ENCODE peak calls at places on chromosome 3, in seven cellular contexts. One of them, this sample, is unnamed.

GRCh38 chr3:69724722-69725435 is 14.4 kb upstream of the MITF start:
- DNase-seq in neuronal stem cell: no peak
- DNase-seq in mesendoderm: peak
- DNase-seq in H9: no peak
- DNase-seq in H1: no peak
- DNase-seq in IMR-90: no peak
- DNase-seq in trophoblast cell: peak
- DNase-seq in this sample: peak

GRCh38 chr3:71862374-71863145 is 77.6 kb upstream of the PROK2 start:
- DNase-seq in neuronal stem cell: no peak
- DNase-seq in mesendoderm: no peak
- DNase-seq in H9: no peak
- DNase-seq in H1: no peak
- DNase-seq in IMR-90: no peak
- DNase-seq in trophoblast cell: peak
- DNase-seq in this sample: no peak

GRCh38 chr3:57755368-57756021 is 614 bp upstream of the SLMAP start:
- DNase-seq in neuronal stem cell: no peak
- DNase-seq in mesendoderm: peak
- DNase-seq in H9: no peak
- DNase-seq in H1: no peak
- DNase-seq in IMR-90: peak
- DNase-seq in trophoblast cell: peak
- DNase-seq in this sample: no peak

GRCh38 chr3:39558775-39559306 is 91.4 kb downstream of the MOBP start:
- DNase-seq in neuronal stem cell: no peak
- DNase-seq in mesendoderm: no peak
- DNase-seq in H9: no peak
- DNase-seq in H1: no peak
- DNase-seq in IMR-90: no peak
- DNase-seq in trophoblast cell: no peak
- DNase-seq in this sample: no peak

GRCh38 chr3:122273498-122273897 is 51.5 kb upstream of the CSTA start:
- DNase-seq in neuronal stem cell: no peak
- DNase-seq in mesendoderm: no peak
- DNase-seq in H9: no peak
- DNase-seq in H1: no peak
- DNase-seq in IMR-90: no peak
- DNase-seq in trophoblast cell: no peak
- DNase-seq in this sample: no peak

GRCh38 chr3:167783781-167784180 is 48.3 kb downstream of the SERPINI1 start:
- DNase-seq in neuronal stem cell: no peak
- DNase-seq in mesendoderm: no peak
- DNase-seq in H9: no peak
- DNase-seq in H1: no peak
- DNase-seq in IMR-90: no peak
- DNase-seq in trophoblast cell: no peak
- DNase-seq in this sample: no peak

GRCh38 chr3:127056976-127057375 is 74.1 kb downstream of the PLXNA1 start:
- DNase-seq in neuronal stem cell: no peak
- DNase-seq in mesendoderm: no peak
- DNase-seq in H9: no peak
- DNase-seq in H1: no peak
- DNase-seq in IMR-90: no peak
- DNase-seq in trophoblast cell: no peak
- DNase-seq in this sample: no peak

GRCh38 chr3:77489216-77489615 is 449.3 kb downstream of the ROBO2 start:
- DNase-seq in neuronal stem cell: no peak
- DNase-seq in mesendoderm: peak
- DNase-seq in H9: no peak
- DNase-seq in H1: no peak
- DNase-seq in IMR-90: no peak
- DNase-seq in trophoblast cell: no peak
- DNase-seq in this sample: no peak

GRCh38 chr3:30302027-30302426 is 304.4 kb upstream of the TGFBR2 start:
- DNase-seq in neuronal stem cell: no peak
- DNase-seq in mesendoderm: no peak
- DNase-seq in H9: no peak
- DNase-seq in H1: no peak
- DNase-seq in IMR-90: peak
- DNase-seq in trophoblast cell: peak
- DNase-seq in this sample: no peak

GRCh38 chr3:100629728-100630127 is 20.3 kb downstream of the ADGRG7 start:
- DNase-seq in neuronal stem cell: no peak
- DNase-seq in mesendoderm: no peak
- DNase-seq in H9: no peak
- DNase-seq in H1: no peak
- DNase-seq in IMR-90: no peak
- DNase-seq in trophoblast cell: no peak
- DNase-seq in this sample: no peak

GRCh38 chr3:115286529-115287197 is 139.6 kb upstream of the ZBTB20 start:
- DNase-seq in neuronal stem cell: no peak
- DNase-seq in mesendoderm: no peak
- DNase-seq in H9: no peak
- DNase-seq in H1: no peak
- DNase-seq in IMR-90: no peak
- DNase-seq in trophoblast cell: no peak
- DNase-seq in this sample: no peak

GRCh38 chr3:132997404-132997803 is 40.8 kb upstream of the TMEM108 start:
- DNase-seq in neuronal stem cell: no peak
- DNase-seq in mesendoderm: no peak
- DNase-seq in H9: no peak
- DNase-seq in H1: no peak
- DNase-seq in IMR-90: no peak
- DNase-seq in trophoblast cell: no peak
- DNase-seq in this sample: no peak

GRCh38 chr3:13013994-13014754 is 59.1 kb downstream of the IQSEC1 start:
- DNase-seq in neuronal stem cell: no peak
- DNase-seq in mesendoderm: no peak
- DNase-seq in H9: no peak
- DNase-seq in H1: no peak
- DNase-seq in IMR-90: no peak
- DNase-seq in trophoblast cell: no peak
- DNase-seq in this sample: no peak
- H3K4me2 ChIP-seq in neuronal stem cell: no peak
- H3K4me2 ChIP-seq in mesendoderm: no peak
- H3K4me2 ChIP-seq in H9: no peak
- H3K4me2 ChIP-seq in H1: no peak
- H3K4me2 ChIP-seq in IMR-90: no peak
- H3K4me2 ChIP-seq in trophoblast cell: no peak
- H3K4me2 ChIP-seq in this sample: no peak

DNA sequence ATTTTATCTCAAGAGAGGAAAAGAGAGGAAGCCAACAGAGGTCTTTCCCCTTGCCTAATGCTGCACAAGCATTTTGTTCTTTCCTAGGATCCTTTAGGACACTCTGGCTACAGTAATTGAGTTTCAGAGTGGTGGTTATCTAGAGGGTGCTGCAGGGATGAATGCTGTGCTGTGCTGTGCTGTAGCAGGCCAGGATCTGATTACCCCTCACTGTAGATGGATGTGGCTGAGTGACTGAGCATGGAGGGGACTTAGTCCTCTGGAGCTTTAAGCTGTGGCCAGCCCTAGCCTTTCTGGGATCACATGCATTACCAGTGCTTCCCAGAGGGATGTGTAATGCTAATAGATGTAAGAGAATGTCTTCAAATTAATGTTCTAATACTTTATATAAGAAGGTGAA is 94.8 kb downstream of the SLC9A9 start:
- DNase-seq in neuronal stem cell: no peak
- DNase-seq in mesendoderm: peak
- DNase-seq in H9: no peak
- DNase-seq in H1: no peak
- DNase-seq in IMR-90: no peak
- DNase-seq in trophoblast cell: no peak
- DNase-seq in this sample: no peak
- H3K18ac ChIP-seq in neuronal stem cell: no peak
- H3K18ac ChIP-seq in mesendoderm: no peak
- H3K18ac ChIP-seq in H9: no peak
- H3K18ac ChIP-seq in H1: no peak
- H3K18ac ChIP-seq in IMR-90: no peak
- H3K18ac ChIP-seq in trophoblast cell: no peak
- H3K18ac ChIP-seq in this sample: no peak

DNA sequence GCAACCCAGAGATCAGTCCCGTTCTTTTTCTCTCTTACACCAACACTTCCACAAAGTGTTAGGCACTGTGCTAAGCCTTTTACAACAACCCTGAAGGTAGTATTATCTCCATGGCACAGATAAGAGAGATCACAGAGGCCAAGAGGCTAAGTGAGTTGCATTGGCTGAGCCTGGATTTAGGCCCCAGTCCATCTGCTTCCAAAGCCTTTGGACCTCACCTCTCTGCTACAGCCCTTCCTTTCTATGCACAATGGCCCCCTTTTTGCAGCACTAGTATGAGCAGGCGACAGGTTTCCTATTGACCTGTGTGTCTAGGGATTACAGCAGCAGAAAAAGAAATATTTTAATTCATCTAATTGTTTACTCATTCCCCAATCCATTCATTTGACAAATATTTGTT is 76.2 kb downstream of the CRYGS start:
- DNase-seq in neuronal stem cell: no peak
- DNase-seq in mesendoderm: peak
- DNase-seq in H9: no peak
- DNase-seq in H1: no peak
- DNase-seq in IMR-90: no peak
- DNase-seq in trophoblast cell: no peak
- DNase-seq in this sample: no peak
- H3K23ac ChIP-seq in neuronal stem cell: no peak
- H3K23ac ChIP-seq in mesendoderm: no peak
- H3K23ac ChIP-seq in H9: no peak
- H3K23ac ChIP-seq in H1: no peak
- H3K23ac ChIP-seq in IMR-90: no peak
- H3K23ac ChIP-seq in trophoblast cell: no peak
- H3K23ac ChIP-seq in this sample: no peak

GRCh38 chr3:187927565-187927964 is 182.3 kb upstream of the BCL6 start:
- DNase-seq in neuronal stem cell: no peak
- DNase-seq in mesendoderm: no peak
- DNase-seq in H9: no peak
- DNase-seq in H1: no peak
- DNase-seq in IMR-90: no peak
- DNase-seq in trophoblast cell: no peak
- DNase-seq in this sample: no peak
- H3K4me2 ChIP-seq in neuronal stem cell: no peak
- H3K4me2 ChIP-seq in mesendoderm: no peak
- H3K4me2 ChIP-seq in H9: no peak
- H3K4me2 ChIP-seq in H1: no peak
- H3K4me2 ChIP-seq in IMR-90: no peak
- H3K4me2 ChIP-seq in trophoblast cell: no peak
- H3K4me2 ChIP-seq in this sample: no peak

GRCh38 chr3:45981321-45982038 is 14.1 kb downstream of the FYCO1 start:
- DNase-seq in neuronal stem cell: no peak
- DNase-seq in mesendoderm: no peak
- DNase-seq in H9: no peak
- DNase-seq in H1: no peak
- DNase-seq in IMR-90: peak
- DNase-seq in trophoblast cell: no peak
- DNase-seq in this sample: peak

GRCh38 chr3:45986303-45986982 is 9.2 kb downstream of the FYCO1 start:
- DNase-seq in neuronal stem cell: no peak
- DNase-seq in mesendoderm: no peak
- DNase-seq in H9: no peak
- DNase-seq in H1: no peak
- DNase-seq in IMR-90: peak
- DNase-seq in trophoblast cell: no peak
- DNase-seq in this sample: peak

GRCh38 chr3:45985532-45986302 is 9.9 kb downstream of the FYCO1 start:
- DNase-seq in neuronal stem cell: no peak
- DNase-seq in mesendoderm: no peak
- DNase-seq in H9: no peak
- DNase-seq in H1: no peak
- DNase-seq in IMR-90: peak
- DNase-seq in trophoblast cell: no peak
- DNase-seq in this sample: no peak

GRCh38 chr3:45984331-45985312 is 11.0 kb downstream of the FYCO1 start:
- DNase-seq in neuronal stem cell: no peak
- DNase-seq in mesendoderm: no peak
- DNase-seq in H9: no peak
- DNase-seq in H1: no peak
- DNase-seq in IMR-90: peak
- DNase-seq in trophoblast cell: no peak
- DNase-seq in this sample: no peak

GRCh38 chr3:45983865-45984264 is 11.8 kb downstream of the FYCO1 start:
- DNase-seq in neuronal stem cell: no peak
- DNase-seq in mesendoderm: no peak
- DNase-seq in H9: no peak
- DNase-seq in H1: no peak
- DNase-seq in IMR-90: no peak
- DNase-seq in trophoblast cell: no peak
- DNase-seq in this sample: no peak
- H3K18ac ChIP-seq in neuronal stem cell: no peak
- H3K18ac ChIP-seq in mesendoderm: no peak
- H3K18ac ChIP-seq in H9: no peak
- H3K18ac ChIP-seq in H1: no peak
- H3K18ac ChIP-seq in IMR-90: no peak
- H3K18ac ChIP-seq in trophoblast cell: no peak
- H3K18ac ChIP-seq in this sample: no peak

GRCh38 chr3:139893963-139894637 is 40.9 kb upstream of the CLSTN2 start:
- DNase-seq in neuronal stem cell: no peak
- DNase-seq in mesendoderm: no peak
- DNase-seq in H9: no peak
- DNase-seq in H1: no peak
- DNase-seq in IMR-90: no peak
- DNase-seq in trophoblast cell: no peak
- DNase-seq in this sample: no peak
- H3K23ac ChIP-seq in neuronal stem cell: no peak
- H3K23ac ChIP-seq in mesendoderm: no peak
- H3K23ac ChIP-seq in H9: no peak
- H3K23ac ChIP-seq in H1: no peak
- H3K23ac ChIP-seq in IMR-90: no peak
- H3K23ac ChIP-seq in trophoblast cell: no peak
- H3K23ac ChIP-seq in this sample: no peak

DNA sequence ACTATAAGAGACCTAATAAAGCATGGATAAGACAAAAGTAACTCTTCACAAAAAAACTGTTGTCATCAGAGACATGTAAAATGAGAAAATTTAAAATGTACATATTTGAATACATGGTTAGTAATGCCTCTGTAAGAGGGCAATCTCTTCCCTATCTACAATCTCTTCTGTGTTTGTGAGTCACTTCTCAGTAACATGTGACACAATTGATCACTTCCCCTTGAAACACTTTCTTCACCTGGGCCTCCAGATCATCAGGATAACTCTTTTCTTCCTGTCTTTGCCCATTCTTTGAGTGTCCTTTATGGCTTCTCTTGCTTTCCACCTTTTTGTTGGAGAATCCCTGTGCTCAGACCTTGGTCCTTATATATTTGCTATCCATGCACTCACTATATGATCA is 50.4 kb downstream of the TFDP2 start:
- DNase-seq in neuronal stem cell: no peak
- DNase-seq in mesendoderm: peak
- DNase-seq in H9: no peak
- DNase-seq in H1: no peak
- DNase-seq in IMR-90: peak
- DNase-seq in trophoblast cell: no peak
- DNase-seq in this sample: no peak
- H3K4me2 ChIP-seq in neuronal stem cell: no peak
- H3K4me2 ChIP-seq in mesendoderm: no peak
- H3K4me2 ChIP-seq in H9: no peak
- H3K4me2 ChIP-seq in H1: no peak
- H3K4me2 ChIP-seq in IMR-90: no peak
- H3K4me2 ChIP-seq in trophoblast cell: no peak
- H3K4me2 ChIP-seq in this sample: no peak

GRCh38 chr3:48747015-48747615 is 30.1 kb upstream of the IP6K2 start:
- DNase-seq in neuronal stem cell: no peak
- DNase-seq in mesendoderm: no peak
- DNase-seq in H9: no peak
- DNase-seq in H1: no peak
- DNase-seq in IMR-90: no peak
- DNase-seq in trophoblast cell: no peak
- DNase-seq in this sample: no peak
- H3K18ac ChIP-seq in neuronal stem cell: no peak
- H3K18ac ChIP-seq in mesendoderm: no peak
- H3K18ac ChIP-seq in H9: no peak
- H3K18ac ChIP-seq in H1: no peak
- H3K18ac ChIP-seq in IMR-90: no peak
- H3K18ac ChIP-seq in trophoblast cell: no peak
- H3K18ac ChIP-seq in this sample: no peak

This sample was measured in mesenchymal stem cell.